ENCODE peak calls at places on chromosomes 1 and 21, in ten cellular contexts. One of them, this sample, is unnamed.

GRCh38 chr21:42562816-42563215 is 49.2 kb downstream of the SLC37A1 start:
- DNase-seq in K562: no peak
- DNase-seq in BE2C: no peak
- DNase-seq in heart left ventricle: no peak
- DNase-seq in activated T-cell treated with anti-CD3 and anti-CD28 coated beads for 24 hours: no peak
- DNase-seq in stimulated activated CD4-positive, alpha-beta T cell treated with anti-CD3 and anti-CD28 coated beads, Interleukin-12 subunit alpha, Interleukin-12 subunit beta, amount 100 ng/mL, for 48 hours: no peak
- DNase-seq in GM06990: no peak
- DNase-seq in A172: no peak
- DNase-seq in ELR: no peak
- DNase-seq in omental fat pad: no peak
- DNase-seq in this sample: no peak

GRCh38 chr1:22969224-22969829 is 3.3 kb downstream of the LACTBL1 start:
- DNase-seq in K562: no peak
- DNase-seq in BE2C: peak; percentile 56
- DNase-seq in heart left ventricle: no peak
- DNase-seq in activated T-cell treated with anti-CD3 and anti-CD28 coated beads for 24 hours: no peak
- DNase-seq in stimulated activated CD4-positive, alpha-beta T cell treated with anti-CD3 and anti-CD28 coated beads, Interleukin-12 subunit alpha, Interleukin-12 subunit beta, amount 100 ng/mL, for 48 hours: no peak
- DNase-seq in GM06990: no peak
- DNase-seq in A172: peak; percentile 60
- DNase-seq in ELR: peak; percentile 47
- DNase-seq in omental fat pad: no peak
- DNase-seq in this sample: no peak

GRCh38 chr1:99696616-99697015 is 50.7 kb downstream of the PALMD start:
- DNase-seq in K562: no peak
- DNase-seq in BE2C: no peak
- DNase-seq in heart left ventricle: no peak
- DNase-seq in activated T-cell treated with anti-CD3 and anti-CD28 coated beads for 24 hours: no peak
- DNase-seq in stimulated activated CD4-positive, alpha-beta T cell treated with anti-CD3 and anti-CD28 coated beads, Interleukin-12 subunit alpha, Interleukin-12 subunit beta, amount 100 ng/mL, for 48 hours: no peak
- DNase-seq in GM06990: no peak
- DNase-seq in A172: no peak
- DNase-seq in ELR: no peak
- DNase-seq in omental fat pad: no peak
- DNase-seq in this sample: no peak

GRCh38 chr1:4661595-4661917 is 7.1 kb downstream of the AJAP1 start:
- DNase-seq in K562: no peak
- DNase-seq in BE2C: no peak
- DNase-seq in heart left ventricle: no peak
- DNase-seq in activated T-cell treated with anti-CD3 and anti-CD28 coated beads for 24 hours: no peak
- DNase-seq in stimulated activated CD4-positive, alpha-beta T cell treated with anti-CD3 and anti-CD28 coated beads, Interleukin-12 subunit alpha, Interleukin-12 subunit beta, amount 100 ng/mL, for 48 hours: no peak
- DNase-seq in GM06990: no peak
- DNase-seq in A172: no peak
- DNase-seq in ELR: no peak
- DNase-seq in omental fat pad: no peak
- DNase-seq in this sample: no peak

GRCh38 chr1:202697038-202697437 is 13.2 kb downstream of the SYT2 start:
- DNase-seq in K562: no peak
- DNase-seq in BE2C: no peak
- DNase-seq in heart left ventricle: no peak
- DNase-seq in activated T-cell treated with anti-CD3 and anti-CD28 coated beads for 24 hours: no peak
- DNase-seq in stimulated activated CD4-positive, alpha-beta T cell treated with anti-CD3 and anti-CD28 coated beads, Interleukin-12 subunit alpha, Interleukin-12 subunit beta, amount 100 ng/mL, for 48 hours: no peak
- DNase-seq in GM06990: no peak
- DNase-seq in A172: no peak
- DNase-seq in ELR: no peak
- DNase-seq in omental fat pad: no peak
- DNase-seq in this sample: no peak

GRCh38 chr1:158646465-158646864 is 40.0 kb downstream of the SPTA1 start:
- DNase-seq in K562: no peak
- DNase-seq in BE2C: no peak
- DNase-seq in heart left ventricle: no peak
- DNase-seq in activated T-cell treated with anti-CD3 and anti-CD28 coated beads for 24 hours: no peak
- DNase-seq in stimulated activated CD4-positive, alpha-beta T cell treated with anti-CD3 and anti-CD28 coated beads, Interleukin-12 subunit alpha, Interleukin-12 subunit beta, amount 100 ng/mL, for 48 hours: no peak
- DNase-seq in GM06990: no peak
- DNase-seq in A172: no peak
- DNase-seq in ELR: no peak
- DNase-seq in omental fat pad: no peak
- DNase-seq in this sample: no peak

GRCh38 chr1:38138498-38139233 is 92.1 kb upstream of the POU3F1 start:
- DNase-seq in K562: no peak
- DNase-seq in BE2C: no peak
- DNase-seq in heart left ventricle: peak; percentile 85
- DNase-seq in activated T-cell treated with anti-CD3 and anti-CD28 coated beads for 24 hours: no peak
- DNase-seq in stimulated activated CD4-positive, alpha-beta T cell treated with anti-CD3 and anti-CD28 coated beads, Interleukin-12 subunit alpha, Interleukin-12 subunit beta, amount 100 ng/mL, for 48 hours: no peak
- DNase-seq in GM06990: no peak
- DNase-seq in A172: peak; percentile 95
- DNase-seq in ELR: peak; percentile 96
- DNase-seq in omental fat pad: peak; percentile 53
- DNase-seq in this sample: peak; percentile 93

GRCh38 chr1:211260161-211261107 is 1.3 kb downstream of the RCOR3 start:
- DNase-seq in K562: peak; percentile 59
- DNase-seq in BE2C: peak; percentile 89
- DNase-seq in heart left ventricle: peak; percentile 86
- DNase-seq in activated T-cell treated with anti-CD3 and anti-CD28 coated beads for 24 hours: peak; percentile 60
- DNase-seq in stimulated activated CD4-positive, alpha-beta T cell treated with anti-CD3 and anti-CD28 coated beads, Interleukin-12 subunit alpha, Interleukin-12 subunit beta, amount 100 ng/mL, for 48 hours: peak; percentile 57
- DNase-seq in GM06990: peak; percentile 76
- DNase-seq in A172: peak; percentile 66
- DNase-seq in ELR: peak; percentile 79
- DNase-seq in omental fat pad: peak; percentile 83
- DNase-seq in this sample: peak; percentile 83

GRCh38 chr1:85708826-85709222 is 591 bp upstream of the ZNHIT6 start:
- DNase-seq in K562: peak; percentile 43
- DNase-seq in BE2C: no peak
- DNase-seq in heart left ventricle: no peak
- DNase-seq in activated T-cell treated with anti-CD3 and anti-CD28 coated beads for 24 hours: no peak
- DNase-seq in stimulated activated CD4-positive, alpha-beta T cell treated with anti-CD3 and anti-CD28 coated beads, Interleukin-12 subunit alpha, Interleukin-12 subunit beta, amount 100 ng/mL, for 48 hours: no peak
- DNase-seq in GM06990: no peak
- DNase-seq in A172: no peak
- DNase-seq in ELR: no peak
- DNase-seq in omental fat pad: no peak
- DNase-seq in this sample: no peak

GRCh38 chr1:76186617-76187016 is 112.1 kb downstream of the ST6GALNAC3 start:
- DNase-seq in K562: no peak
- DNase-seq in BE2C: no peak
- DNase-seq in heart left ventricle: no peak
- DNase-seq in activated T-cell treated with anti-CD3 and anti-CD28 coated beads for 24 hours: no peak
- DNase-seq in stimulated activated CD4-positive, alpha-beta T cell treated with anti-CD3 and anti-CD28 coated beads, Interleukin-12 subunit alpha, Interleukin-12 subunit beta, amount 100 ng/mL, for 48 hours: no peak
- DNase-seq in GM06990: no peak
- DNase-seq in A172: no peak
- DNase-seq in ELR: no peak
- DNase-seq in omental fat pad: no peak
- DNase-seq in this sample: no peak

GRCh38 chr1:201966171-201966570 is 10.9 kb downstream of the TIMM17A start:
- DNase-seq in K562: no peak
- DNase-seq in BE2C: no peak
- DNase-seq in heart left ventricle: no peak
- DNase-seq in activated T-cell treated with anti-CD3 and anti-CD28 coated beads for 24 hours: no peak
- DNase-seq in stimulated activated CD4-positive, alpha-beta T cell treated with anti-CD3 and anti-CD28 coated beads, Interleukin-12 subunit alpha, Interleukin-12 subunit beta, amount 100 ng/mL, for 48 hours: no peak
- DNase-seq in GM06990: no peak
- DNase-seq in A172: no peak
- DNase-seq in ELR: no peak
- DNase-seq in omental fat pad: no peak
- DNase-seq in this sample: no peak

GRCh38 chr1:184329962-184330868 is 56.6 kb upstream of the C1orf21 start:
- DNase-seq in K562: no peak
- DNase-seq in BE2C: no peak
- DNase-seq in heart left ventricle: peak; percentile 40
- DNase-seq in activated T-cell treated with anti-CD3 and anti-CD28 coated beads for 24 hours: no peak
- DNase-seq in stimulated activated CD4-positive, alpha-beta T cell treated with anti-CD3 and anti-CD28 coated beads, Interleukin-12 subunit alpha, Interleukin-12 subunit beta, amount 100 ng/mL, for 48 hours: no peak
- DNase-seq in GM06990: no peak
- DNase-seq in A172: no peak
- DNase-seq in ELR: no peak
- DNase-seq in omental fat pad: no peak
- DNase-seq in this sample: no peak

GRCh38 chr1:2115922-2116341 is 65.7 kb downstream of the PRKCZ start:
- DNase-seq in K562: no peak
- DNase-seq in BE2C: no peak
- DNase-seq in heart left ventricle: no peak
- DNase-seq in activated T-cell treated with anti-CD3 and anti-CD28 coated beads for 24 hours: no peak
- DNase-seq in stimulated activated CD4-positive, alpha-beta T cell treated with anti-CD3 and anti-CD28 coated beads, Interleukin-12 subunit alpha, Interleukin-12 subunit beta, amount 100 ng/mL, for 48 hours: no peak
- DNase-seq in GM06990: no peak
- DNase-seq in A172: no peak
- DNase-seq in ELR: no peak
- DNase-seq in omental fat pad: no peak
- DNase-seq in this sample: no peak

GRCh38 chr1:232923739-232924386 is 26.5 kb upstream of the NTPCR start:
- DNase-seq in K562: no peak
- DNase-seq in BE2C: no peak
- DNase-seq in heart left ventricle: no peak
- DNase-seq in activated T-cell treated with anti-CD3 and anti-CD28 coated beads for 24 hours: peak; percentile 23
- DNase-seq in stimulated activated CD4-positive, alpha-beta T cell treated with anti-CD3 and anti-CD28 coated beads, Interleukin-12 subunit alpha, Interleukin-12 subunit beta, amount 100 ng/mL, for 48 hours: peak; percentile 47
- DNase-seq in GM06990: peak; percentile 8
- DNase-seq in A172: peak; percentile 16
- DNase-seq in ELR: peak; percentile 82
- DNase-seq in omental fat pad: no peak
- DNase-seq in this sample: no peak

GRCh38 chr21:41926068-41926806 is 27.6 kb downstream of the C2CD2 start:
- DNase-seq in K562: no peak
- DNase-seq in BE2C: no peak
- DNase-seq in heart left ventricle: no peak
- DNase-seq in activated T-cell treated with anti-CD3 and anti-CD28 coated beads for 24 hours: peak; percentile 14
- DNase-seq in stimulated activated CD4-positive, alpha-beta T cell treated with anti-CD3 and anti-CD28 coated beads, Interleukin-12 subunit alpha, Interleukin-12 subunit beta, amount 100 ng/mL, for 48 hours: no peak
- DNase-seq in GM06990: peak; percentile 49
- DNase-seq in A172: peak; percentile 70
- DNase-seq in ELR: peak; percentile 37
- DNase-seq in omental fat pad: no peak
- DNase-seq in this sample: peak; percentile 52

GRCh38 chr1:228974296-228974695 is 239.0 kb downstream of the RHOU start:
- DNase-seq in K562: no peak
- DNase-seq in BE2C: no peak
- DNase-seq in heart left ventricle: no peak
- DNase-seq in activated T-cell treated with anti-CD3 and anti-CD28 coated beads for 24 hours: no peak
- DNase-seq in stimulated activated CD4-positive, alpha-beta T cell treated with anti-CD3 and anti-CD28 coated beads, Interleukin-12 subunit alpha, Interleukin-12 subunit beta, amount 100 ng/mL, for 48 hours: no peak
- DNase-seq in GM06990: no peak
- DNase-seq in A172: no peak
- DNase-seq in ELR: no peak
- DNase-seq in omental fat pad: no peak
- DNase-seq in this sample: no peak

GRCh38 chr1:92953491-92953890 is 7.8 kb downstream of the DIPK1A start:
- DNase-seq in K562: no peak
- DNase-seq in BE2C: no peak
- DNase-seq in heart left ventricle: no peak
- DNase-seq in activated T-cell treated with anti-CD3 and anti-CD28 coated beads for 24 hours: no peak
- DNase-seq in stimulated activated CD4-positive, alpha-beta T cell treated with anti-CD3 and anti-CD28 coated beads, Interleukin-12 subunit alpha, Interleukin-12 subunit beta, amount 100 ng/mL, for 48 hours: peak; percentile 15
- DNase-seq in GM06990: no peak
- DNase-seq in A172: no peak
- DNase-seq in ELR: no peak
- DNase-seq in omental fat pad: no peak
- DNase-seq in this sample: no peak

GRCh38 chr1:52603301-52603675 is 1.1 kb downstream of the GPX7 start:
- DNase-seq in K562: no peak
- DNase-seq in BE2C: no peak
- DNase-seq in heart left ventricle: no peak
- DNase-seq in activated T-cell treated with anti-CD3 and anti-CD28 coated beads for 24 hours: no peak
- DNase-seq in stimulated activated CD4-positive, alpha-beta T cell treated with anti-CD3 and anti-CD28 coated beads, Interleukin-12 subunit alpha, Interleukin-12 subunit beta, amount 100 ng/mL, for 48 hours: no peak
- DNase-seq in GM06990: no peak
- DNase-seq in A172: no peak
- DNase-seq in ELR: no peak
- DNase-seq in omental fat pad: no peak
- DNase-seq in this sample: no peak

GRCh38 chr1:3409737-3410434 is 44.6 kb upstream of the ARHGEF16 start:
- DNase-seq in K562: no peak
- DNase-seq in BE2C: peak; percentile 51
- DNase-seq in heart left ventricle: peak; percentile 66
- DNase-seq in activated T-cell treated with anti-CD3 and anti-CD28 coated beads for 24 hours: no peak
- DNase-seq in stimulated activated CD4-positive, alpha-beta T cell treated with anti-CD3 and anti-CD28 coated beads, Interleukin-12 subunit alpha, Interleukin-12 subunit beta, amount 100 ng/mL, for 48 hours: no peak
- DNase-seq in GM06990: no peak
- DNase-seq in A172: peak; percentile 55
- DNase-seq in ELR: peak; percentile 27
- DNase-seq in omental fat pad: no peak
- DNase-seq in this sample: peak; percentile 91

GRCh38 chr21:35921471-35921870 is 138.9 kb downstream of the SETD4 start:
- DNase-seq in K562: no peak
- DNase-seq in BE2C: no peak
- DNase-seq in heart left ventricle: no peak
- DNase-seq in activated T-cell treated with anti-CD3 and anti-CD28 coated beads for 24 hours: no peak
- DNase-seq in stimulated activated CD4-positive, alpha-beta T cell treated with anti-CD3 and anti-CD28 coated beads, Interleukin-12 subunit alpha, Interleukin-12 subunit beta, amount 100 ng/mL, for 48 hours: no peak
- DNase-seq in GM06990: no peak
- DNase-seq in A172: no peak
- DNase-seq in ELR: no peak
- DNase-seq in omental fat pad: no peak
- DNase-seq in this sample: no peak

GRCh38 chr1:189782280-189782679 is 695.4 kb downstream of the BRINP3 start:
- DNase-seq in K562: no peak
- DNase-seq in BE2C: peak; percentile 54
- DNase-seq in heart left ventricle: no peak
- DNase-seq in activated T-cell treated with anti-CD3 and anti-CD28 coated beads for 24 hours: no peak
- DNase-seq in stimulated activated CD4-positive, alpha-beta T cell treated with anti-CD3 and anti-CD28 coated beads, Interleukin-12 subunit alpha, Interleukin-12 subunit beta, amount 100 ng/mL, for 48 hours: no peak
- DNase-seq in GM06990: no peak
- DNase-seq in A172: no peak
- DNase-seq in ELR: no peak
- DNase-seq in omental fat pad: no peak
- DNase-seq in this sample: no peak

GRCh38 chr1:32321712-32322291 is 14.2 kb downstream of the MARCKSL1 start:
- DNase-seq in K562: no peak
- DNase-seq in BE2C: no peak
- DNase-seq in heart left ventricle: no peak
- DNase-seq in activated T-cell treated with anti-CD3 and anti-CD28 coated beads for 24 hours: no peak
- DNase-seq in stimulated activated CD4-positive, alpha-beta T cell treated with anti-CD3 and anti-CD28 coated beads, Interleukin-12 subunit alpha, Interleukin-12 subunit beta, amount 100 ng/mL, for 48 hours: no peak
- DNase-seq in GM06990: no peak
- DNase-seq in A172: no peak
- DNase-seq in ELR: peak; percentile 33
- DNase-seq in omental fat pad: no peak
- DNase-seq in this sample: no peak

GRCh38 chr1:228207851-228208821 is at the start of gene OBSCN:
- DNase-seq in K562: peak; percentile 42
- DNase-seq in BE2C: no peak
- DNase-seq in heart left ventricle: peak; percentile 76
- DNase-seq in activated T-cell treated with anti-CD3 and anti-CD28 coated beads for 24 hours: no peak
- DNase-seq in stimulated activated CD4-positive, alpha-beta T cell treated with anti-CD3 and anti-CD28 coated beads, Interleukin-12 subunit alpha, Interleukin-12 subunit beta, amount 100 ng/mL, for 48 hours: no peak
- DNase-seq in GM06990: no peak
- DNase-seq in A172: no peak
- DNase-seq in ELR: no peak
- DNase-seq in omental fat pad: no peak
- DNase-seq in this sample: peak; percentile 73

GRCh38 chr1:85224734-85225623 is 24.2 kb upstream of the SYDE2 start:
- DNase-seq in K562: peak; percentile 76
- DNase-seq in BE2C: no peak
- DNase-seq in heart left ventricle: peak; percentile 32
- DNase-seq in activated T-cell treated with anti-CD3 and anti-CD28 coated beads for 24 hours: no peak
- DNase-seq in stimulated activated CD4-positive, alpha-beta T cell treated with anti-CD3 and anti-CD28 coated beads, Interleukin-12 subunit alpha, Interleukin-12 subunit beta, amount 100 ng/mL, for 48 hours: no peak
- DNase-seq in GM06990: no peak
- DNase-seq in A172: no peak
- DNase-seq in ELR: no peak
- DNase-seq in omental fat pad: no peak
- DNase-seq in this sample: no peak

GRCh38 chr1:204888294-204888693 is 17.6 kb downstream of the NFASC start:
- DNase-seq in K562: no peak
- DNase-seq in BE2C: no peak
- DNase-seq in heart left ventricle: no peak
- DNase-seq in activated T-cell treated with anti-CD3 and anti-CD28 coated beads for 24 hours: no peak
- DNase-seq in stimulated activated CD4-positive, alpha-beta T cell treated with anti-CD3 and anti-CD28 coated beads, Interleukin-12 subunit alpha, Interleukin-12 subunit beta, amount 100 ng/mL, for 48 hours: no peak
- DNase-seq in GM06990: no peak
- DNase-seq in A172: no peak
- DNase-seq in ELR: no peak
- DNase-seq in omental fat pad: no peak
- DNase-seq in this sample: no peak

This sample was measured in right cardiac atrium.